ENCODE peak calls at places on chromosomes 6 and 20, in seven cellular contexts. M, O, N, Q, Z, V and I are unnamed samples.

GRCh38 chr6:167664678-167665445 is 161.8 kb upstream of the AFDN start:
- DNase-seq in M (no peak), O (no peak), N (no peak), Q (no peak), Z (no peak), V (no peak), I (no peak)

GRCh38 chr6:65638047-65638831 is 68.8 kb downstream of the EYS start:
- DNase-seq in M (no peak), O (no peak), N (no peak), Q (peak), Z (no peak), V (peak), I (no peak)

GRCh38 chr6:149749594-149750135 is at the start of gene PCMT1:
- DNase-seq in M (peak), O (peak), N (peak), Q (peak), Z (peak), V (peak), I (peak)

GRCh38 chr20:33897313-33897912 is 86.3 kb downstream of the CHMP4B start:
- DNase-seq in M (no peak), O (no peak), N (no peak), Q (peak), Z (no peak), V (no peak), I (no peak)

GRCh38 chr6:36954262-36954931 is at the start of gene PI16:
- DNase-seq in M (no peak), O (no peak), N (no peak), Q (no peak), Z (no peak), V (no peak), I (no peak)

GRCh38 chr6:159915397-159915796 is 24.6 kb downstream of the MAS1 start:
- DNase-seq in M (no peak), O (no peak), N (no peak), Q (no peak), Z (no peak), V (no peak), I (no peak)

GRCh38 chr6:50699086-50699886 is 14.0 kb upstream of the TFAP2D start:
- DNase-seq in M (no peak), O (no peak), N (peak), Q (no peak), Z (peak), V (no peak), I (no peak)

GRCh38 chr6:157019115-157019628 is 242.0 kb downstream of the ARID1B start:
- DNase-seq in M (no peak), O (no peak), N (no peak), Q (no peak), Z (peak), V (peak), I (no peak)

GRCh38 chr6:90109141-90109540 is 187.5 kb downstream of the BACH2 start:
- DNase-seq in M (no peak), O (no peak), N (no peak), Q (no peak), Z (no peak), V (peak), I (no peak)

DNA sequence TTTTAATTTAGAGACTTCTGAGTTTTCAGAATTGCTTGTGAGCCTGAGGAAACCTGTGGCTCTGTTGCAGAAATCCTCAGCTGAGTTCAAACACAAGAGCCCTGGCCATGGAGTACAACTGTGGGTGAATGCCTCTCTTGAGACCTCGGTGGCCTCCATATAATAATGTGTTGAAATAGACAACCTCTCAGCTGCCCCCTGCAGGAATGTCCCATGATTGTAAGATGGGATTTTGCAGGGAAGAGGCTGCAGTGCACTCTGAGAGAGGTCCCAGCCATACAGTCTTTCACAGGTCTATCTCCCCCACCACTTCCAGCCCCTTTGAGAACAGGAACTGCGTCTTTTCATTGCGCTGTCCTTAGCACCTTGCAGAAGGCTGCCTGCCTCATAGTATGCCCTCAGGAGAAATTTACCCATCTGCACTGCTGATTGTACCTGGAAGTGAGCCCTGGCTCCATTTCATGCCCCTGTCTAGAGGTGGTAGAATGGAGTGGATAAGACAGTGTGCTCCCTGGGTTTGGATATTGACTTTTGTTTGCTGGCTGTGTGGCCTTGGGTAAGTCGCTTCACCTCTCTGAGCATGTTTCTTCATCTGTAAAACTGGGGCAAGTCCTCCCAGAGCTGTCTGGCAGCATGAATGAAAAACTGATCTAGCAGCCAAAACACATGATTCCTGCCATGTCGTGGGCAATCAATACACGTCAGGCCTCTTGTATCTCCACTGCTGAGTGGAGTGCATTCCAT is 16.8 kb upstream of the CDH22 start:
- DNase-seq in M (no peak), O (no peak), N (peak), Q (peak), Z (peak), V (peak), I (no peak)
- TF ChIP-seq CTCF in M (peak), O (peak), N (peak), Q (peak), Z (peak), V (peak), I (peak)

DNA sequence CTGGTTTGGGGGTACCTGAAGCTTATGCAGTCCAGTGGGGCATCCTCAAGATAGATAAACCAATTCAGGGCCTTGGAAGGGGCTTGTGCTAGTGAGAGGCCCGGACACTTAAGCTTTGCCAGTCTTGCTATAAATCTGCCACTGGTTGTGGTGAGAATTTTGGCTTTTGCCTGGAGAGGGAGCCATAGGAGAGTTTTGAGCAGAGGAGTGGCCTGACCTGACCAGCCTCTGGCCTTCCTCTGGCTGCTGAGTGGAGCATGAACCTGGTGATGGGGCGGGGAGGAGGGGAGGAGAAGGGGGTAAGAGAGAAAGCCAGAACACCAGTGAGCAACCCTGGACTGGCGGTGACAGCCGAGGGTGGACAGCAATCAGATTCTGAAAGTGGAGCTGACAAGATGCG is 7.1 kb downstream of the TMEM74B start:
- DNase-seq in M (no peak), O (no peak), N (peak), Q (no peak), Z (no peak), V (no peak), I (no peak)
- TF ChIP-seq CTCF in M (peak), O (no peak), N (peak), Q (no peak), Z (no peak), V (no peak), I (no peak)

GRCh38 chr6:27078734-27079357 is 168.7 kb upstream of the PRSS16 start:
- DNase-seq in M (no peak), O (peak), N (peak), Q (peak), Z (peak), V (peak), I (no peak)
- TF ChIP-seq CTCF in M (peak), O (peak), N (peak), Q (peak), Z (peak), V (peak), I (peak)

GRCh38 chr6:106880952-106881351 is 93.6 kb downstream of the CD24 start:
- DNase-seq in M (no peak), O (no peak), N (no peak), Q (no peak), Z (no peak), V (no peak), I (no peak)

GRCh38 chr6:106872044-106872443 is 102.5 kb downstream of the CD24 start:
- DNase-seq in M (no peak), O (no peak), N (no peak), Q (no peak), Z (no peak), V (no peak), I (no peak)

GRCh38 chr6:106874481-106874880 is 100.0 kb downstream of the CD24 start:
- DNase-seq in M (no peak), O (no peak), N (no peak), Q (no peak), Z (no peak), V (no peak), I (no peak)

GRCh38 chr6:106870824-106871300 is 103.7 kb downstream of the CD24 start:
- DNase-seq in M (no peak), O (no peak), N (peak), Q (no peak), Z (no peak), V (no peak), I (no peak)

GRCh38 chr6:106875782-106876321 is 98.7 kb downstream of the CD24 start:
- DNase-seq in M (no peak), O (no peak), N (no peak), Q (no peak), Z (no peak), V (no peak), I (no peak)
- TF ChIP-seq CTCF in M (no peak), O (no peak), N (no peak), Q (no peak), Z (no peak), V (no peak), I (no peak)

DNA sequence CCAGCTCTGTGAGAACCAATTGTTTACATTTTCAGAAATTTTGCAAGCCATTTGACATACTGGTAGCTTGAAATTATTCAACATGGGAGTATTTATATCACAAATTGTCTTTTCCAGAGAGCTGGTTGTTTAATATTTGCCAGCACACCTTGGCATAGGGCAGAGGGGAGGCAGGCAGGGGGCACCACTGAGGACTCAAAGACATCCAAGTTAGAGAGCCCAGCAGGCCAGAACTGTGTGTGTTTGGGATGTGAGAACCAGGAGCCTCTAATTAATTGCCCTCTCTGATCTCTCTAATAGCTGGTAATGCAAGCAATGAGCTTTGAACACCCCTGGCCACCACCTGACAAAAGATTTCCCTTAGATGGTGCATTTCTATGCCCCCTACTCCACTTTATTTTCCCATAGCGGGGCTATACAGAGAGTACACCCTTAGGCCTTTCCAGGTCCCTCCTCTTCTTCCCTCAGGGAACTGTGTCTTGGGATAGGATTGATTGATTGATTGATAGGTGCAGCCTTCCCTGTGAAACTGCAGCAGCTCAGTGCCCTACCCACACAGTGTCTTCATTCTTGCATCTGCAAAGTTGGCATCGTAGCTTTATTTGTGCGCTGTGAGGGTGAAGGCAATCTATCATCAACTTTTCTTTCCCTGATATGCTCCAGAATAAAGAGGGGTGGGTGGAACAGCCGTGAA is 29.2 kb downstream of the MOCS1 start:
- DNase-seq in M (no peak), O (no peak), N (no peak), Q (no peak), Z (no peak), V (no peak), I (no peak)
- TF ChIP-seq CTCF in M (no peak), O (no peak), N (no peak), Q (no peak), Z (no peak), V (no peak), I (no peak)

GRCh38 chr6:139879823-139880356 is 505.4 kb upstream of the CITED2 start:
- DNase-seq in M (no peak), O (no peak), N (no peak), Q (no peak), Z (no peak), V (no peak), I (no peak)

GRCh38 chr6:139882234-139882633 is 507.8 kb upstream of the CITED2 start:
- DNase-seq in M (no peak), O (no peak), N (peak), Q (no peak), Z (no peak), V (no peak), I (no peak)

GRCh38 chr6:139881251-139881650 is 506.8 kb upstream of the CITED2 start:
- DNase-seq in M (no peak), O (no peak), N (no peak), Q (no peak), Z (no peak), V (no peak), I (no peak)

GRCh38 chr6:139882977-139883728 is 508.7 kb upstream of the CITED2 start:
- DNase-seq in M (no peak), O (no peak), N (peak), Q (no peak), Z (no peak), V (peak), I (no peak)

DNA sequence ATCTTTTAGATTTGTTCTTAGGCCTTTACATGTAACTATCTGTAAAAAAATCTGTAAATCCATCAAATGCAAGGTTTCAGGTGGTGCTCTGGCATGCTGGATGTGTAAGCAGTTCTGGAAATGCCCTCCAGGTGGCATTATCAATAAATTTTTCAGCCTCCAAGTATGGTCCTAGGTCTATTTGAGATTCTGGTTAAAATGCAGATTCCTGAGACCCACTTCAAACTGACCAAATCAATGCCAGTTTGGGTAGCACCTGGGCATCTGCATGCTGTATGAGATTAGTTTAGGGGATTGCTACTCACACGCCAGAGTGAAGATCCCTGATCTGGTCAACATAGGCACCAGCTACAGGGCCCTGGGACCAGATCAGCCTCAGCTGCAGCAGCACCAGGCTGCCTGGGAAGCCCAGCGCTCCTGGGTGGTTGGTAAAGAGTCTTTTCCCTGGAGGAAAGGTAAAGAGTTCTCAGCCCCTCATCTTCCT is 507.3 kb upstream of the CITED2 start:
- DNase-seq in M (no peak), O (no peak), N (peak), Q (peak), Z (no peak), V (peak), I (no peak)
- TF ChIP-seq CTCF in M (peak), O (peak), N (peak), Q (peak), Z (peak), V (peak), I (peak)

DNA sequence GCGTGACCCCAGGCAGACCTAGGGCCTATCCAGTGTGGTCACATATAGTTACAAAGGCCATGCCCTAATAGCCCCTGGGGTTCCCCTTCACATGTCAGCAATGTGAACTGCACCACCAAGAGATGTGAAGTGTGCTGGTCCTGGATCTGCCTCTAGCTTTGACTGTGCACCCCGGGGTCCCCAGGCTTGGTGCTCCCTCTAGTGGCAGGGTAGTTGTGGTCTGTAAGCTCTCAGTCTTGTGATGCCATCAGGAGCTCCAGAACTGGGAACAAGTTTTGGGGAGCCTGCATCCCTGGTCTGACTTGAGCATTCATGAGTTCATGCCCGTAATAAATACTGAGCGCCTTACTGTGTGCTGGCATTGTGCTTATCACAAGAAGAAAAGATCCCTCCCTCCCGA is 143.4 kb downstream of the DHX35 start:
- DNase-seq in M (no peak), O (no peak), N (no peak), Q (no peak), Z (no peak), V (peak), I (no peak)
- TF ChIP-seq CTCF in M (no peak), O (peak), N (no peak), Q (peak), Z (no peak), V (no peak), I (no peak)

GRCh38 chr6:137076277-137077068 is 31.7 kb upstream of the IL20RA start:
- DNase-seq in M (peak), O (no peak), N (peak), Q (peak), Z (peak), V (peak), I (no peak)
- TF ChIP-seq CTCF in M (peak), O (peak), N (peak), Q (peak), Z (peak), V (peak), I (peak)